ENCODE peak calls at places on chromosome 20, in four cellular contexts. R is AG04449, W is astrocyte of the spinal cord, D is posterior cingulate gyrus. N is an unnamed sample.
A peak's percentile ranks its signal among the peaks of the same experiment; 100 is the strongest.

GRCh38 chr20:48791014-48791413 is 36.8 kb downstream of the PREX1 start:
- DNase-seq in R (no peak), W (peak; percentile 36), D (no peak), N (no peak)

GRCh38 chr20:1341561-1342265 is 12.8 kb upstream of the SDCBP2 start:
- DNase-seq in R (peak; percentile 29), W (peak; percentile 31), D (no peak), N (no peak)

GRCh38 chr20:59661141-59661540 is 56.8 kb downstream of the PHACTR3 start:
- DNase-seq in R (no peak), W (no peak), D (no peak), N (no peak)

GRCh38 chr20:31704225-31705119 is 18.2 kb downstream of the BCL2L1 start:
- DNase-seq in R (no peak), W (peak; percentile 74), D (no peak), N (no peak)

GRCh38 chr20:3749689-3750639 is 17.5 kb downstream of the HSPA12B start:
- DNase-seq in R (no peak), W (no peak), D (no peak), N (no peak)

GRCh38 chr20:20204326-20204725 is 152.0 kb downstream of the CFAP61 start:
- DNase-seq in R (no peak), W (no peak), D (no peak), N (no peak)

GRCh38 chr20:1224205-1224604 is 1.6 kb upstream of the RAD21L1 start:
- DNase-seq in R (no peak), W (no peak), D (no peak), N (peak; percentile 26)

GRCh38 chr20:1418335-1418734 is 25.5 kb upstream of the FKBP1A start:
- DNase-seq in R (no peak), W (no peak), D (no peak), N (no peak)

GRCh38 chr20:34579936-34580587 is 21.5 kb downstream of the MAP1LC3A start:
- DNase-seq in R (no peak), W (peak; percentile 12), D (no peak), N (no peak)